ENCODE peak calls at places on chromosomes 11 and 22, in seven cellular contexts. I, M, N, C, R, V and D are unnamed samples.

GRCh38 chr11:46526489-46527215 is 67.2 kb downstream of the AMBRA1 start:
- DNase-seq in I (no peak), R (no peak), V (no peak), N (no peak), M (no peak), C (no peak), D (no peak)

GRCh38 chr11:124886476-124886875 is 11.2 kb downstream of the ROBO4 start:
- DNase-seq in M (no peak), C (no peak), N (no peak), I (no peak), R (no peak), V (no peak), D (no peak)

GRCh38 chr11:131428853-131429252 is 58.4 kb downstream of the NTM start:
- DNase-seq in M (no peak), I (no peak), C (no peak), R (no peak), N (no peak), V (no peak), D (no peak)

GRCh38 chr11:75492181-75492820 is 33.4 kb downstream of the GDPD5 start:
- DNase-seq in R (no peak), C (no peak), N (peak), I (no peak), M (no peak), V (peak), D (no peak)

GRCh38 chr11:128552783-128553661 is 34.3 kb downstream of the ETS1 start:
- DNase-seq in I (peak), V (peak), N (peak), C (no peak), R (no peak), M (peak), D (no peak)

GRCh38 chr11:114197799-114198500 is 98.2 kb upstream of the NNMT start:
- DNase-seq in V (no peak), C (no peak), R (peak), N (peak), M (peak), I (peak), D (peak)

GRCh38 chr22:46541536-46541935 is 4.1 kb upstream of the CELSR1 start:
- DNase-seq in R (no peak), V (no peak), N (no peak), M (no peak), C (no peak), I (no peak), D (no peak)

GRCh38 chr22:29251265-29251664 is 16.5 kb downstream of the RHBDD3 start:
- DNase-seq in N (no peak), R (no peak), I (no peak), M (no peak), C (no peak), V (no peak), D (no peak)

GRCh38 chr22:42820075-42820763 is 36.9 kb downstream of the ARFGAP3 start:
- DNase-seq in I (peak), V (no peak), M (peak), N (peak), C (peak), R (no peak), D (no peak)

GRCh38 chr11:79043726-79044125 is 397.1 kb downstream of the TENM4 start:
- DNase-seq in V (no peak), N (no peak), C (no peak), M (no peak), R (no peak), I (no peak), D (no peak)

GRCh38 chr11:2092464-2092910 is 46.7 kb downstream of the IGF2 start:
- DNase-seq in M (no peak), N (no peak), V (no peak), C (no peak), R (peak), I (no peak), D (no peak)

GRCh38 chr11:65551572-65552398 is 6.4 kb downstream of the LTBP3 start:
- DNase-seq in R (peak), C (no peak), M (no peak), I (peak), N (peak), V (no peak), D (no peak)

GRCh38 chr11:70531281-70532065 is 133.1 kb downstream of the CTTN start:
- DNase-seq in V (no peak), C (no peak), N (no peak), R (no peak), I (no peak), M (no peak), D (no peak)

GRCh38 chr11:69462106-69463045 is 19.1 kb upstream of the LINC01488 start:
- DNase-seq in R (peak), M (no peak), C (no peak), N (no peak), V (no peak), I (no peak), D (no peak)

GRCh38 chr11:71115770-71116434 is 136.5 kb downstream of the SHANK2 start:
- DNase-seq in C (no peak), M (no peak), V (no peak), I (no peak), R (no peak), N (no peak), D (no peak)

GRCh38 chr11:116605543-116605942 is 167.2 kb downstream of the BUD13 start:
- DNase-seq in R (peak), N (peak), I (peak), V (peak), M (peak), C (no peak), D (peak)

GRCh38 chr11:2343502-2343901 is 33.6 kb upstream of the CD81 start:
- DNase-seq in V (no peak), R (no peak), C (no peak), N (no peak), I (no peak), M (no peak), D (no peak)

GRCh38 chr11:29518389-29519174 is 498.2 kb downstream of the KCNA4 start:
- DNase-seq in N (peak), C (no peak), M (no peak), V (peak), I (no peak), R (no peak), D (no peak)

GRCh38 chr11:46112961-46113617 is 8.2 kb downstream of the PHF21A start:
- DNase-seq in C (no peak), V (peak), R (no peak), M (peak), I (peak), N (peak), D (peak)

GRCh38 chr22:27629908-27630733 is 171.4 kb downstream of the MN1 start:
- DNase-seq in V (no peak), R (no peak), C (no peak), I (no peak), N (no peak), M (no peak), D (no peak)

GRCh38 chr22:43226368-43226979 is 39.5 kb upstream of the TTLL12 start:
- DNase-seq in C (no peak), V (no peak), I (peak), N (no peak), R (no peak), M (peak), D (no peak)

GRCh38 chr11:707817-708420 is 1.9 kb downstream of the EPS8L2 start:
- DNase-seq in C (no peak), R (no peak), N (no peak), V (no peak), M (no peak), I (no peak), D (no peak)
- H3K4me3 ChIP-seq in C (no peak), R (no peak), N (no peak), V (no peak), M (no peak), I (no peak), D (no peak)

GRCh38 chr11:44822369-44822768 is 95.6 kb downstream of the TSPAN18 start:
- DNase-seq in V (no peak), R (no peak), M (no peak), C (no peak), I (no peak), N (no peak), D (no peak)

GRCh38 chr11:44826922-44827643 is 100.3 kb downstream of the TSPAN18 start:
- DNase-seq in M (no peak), V (no peak), N (no peak), R (no peak), C (no peak), I (no peak), D (no peak)

GRCh38 chr11:44823920-44824704 is 97.3 kb downstream of the TSPAN18 start:
- DNase-seq in N (no peak), V (no peak), M (no peak), C (no peak), I (no peak), R (no peak), D (no peak)

GRCh38 chr11:44825058-44825795 is 98.5 kb downstream of the TSPAN18 start:
- DNase-seq in R (no peak), C (no peak), I (no peak), V (no peak), N (no peak), M (no peak), D (no peak)

GRCh38 chr11:44823006-44823405 is 96.2 kb downstream of the TSPAN18 start:
- DNase-seq in R (no peak), C (no peak), N (peak), M (no peak), V (no peak), I (no peak), D (no peak)
- TF ChIP-seq CTCF in R (no peak), C (peak), N (peak), M (peak), V (no peak), I (peak), D (peak)

GRCh38 chr22:45503816-45504702 is 1.4 kb downstream of the FBLN1 start:
- DNase-seq in R (no peak), M (peak), N (peak), I (peak), C (no peak), V (peak), D (no peak)
- H3K4me3 ChIP-seq in R (peak), M (peak), N (peak), I (peak), C (peak), V (no peak), D (peak)

GRCh38 chr11:37142591-37142990 is 544.6 kb upstream of the RAG2 start:
- DNase-seq in C (no peak), V (no peak), N (no peak), M (no peak), I (no peak), R (no peak), D (no peak)
- TF ChIP-seq CTCF in C (no peak), V (no peak), N (no peak), M (no peak), I (no peak), R (no peak), D (no peak)

GRCh38 chr11:73137942-73138274 is 4.2 kb downstream of the FCHSD2 start:
- DNase-seq in C (no peak), I (no peak), V (no peak), N (no peak), M (no peak), R (no peak), D (no peak)

GRCh38 chr11:73141031-73141308 is 1.1 kb downstream of the FCHSD2 start:
- DNase-seq in M (no peak), N (no peak), V (no peak), I (no peak), R (no peak), C (no peak), D (no peak)

GRCh38 chr11:73141309-73142127 is 600 bp downstream of the FCHSD2 start:
- DNase-seq in C (no peak), M (peak), N (peak), I (peak), R (peak), V (peak), D (no peak)

GRCh38 chr11:73140213-73141030 is 1.7 kb downstream of the FCHSD2 start:
- DNase-seq in M (peak), N (peak), C (no peak), R (peak), V (no peak), I (peak), D (no peak)

GRCh38 chr11:73139476-73140198 is 2.5 kb downstream of the FCHSD2 start:
- DNase-seq in M (peak), N (peak), V (no peak), C (no peak), R (no peak), I (peak), D (no peak)
- H3K4me3 ChIP-seq in M (peak), N (peak), V (no peak), C (peak), R (peak), I (peak), D (no peak)

DNA sequence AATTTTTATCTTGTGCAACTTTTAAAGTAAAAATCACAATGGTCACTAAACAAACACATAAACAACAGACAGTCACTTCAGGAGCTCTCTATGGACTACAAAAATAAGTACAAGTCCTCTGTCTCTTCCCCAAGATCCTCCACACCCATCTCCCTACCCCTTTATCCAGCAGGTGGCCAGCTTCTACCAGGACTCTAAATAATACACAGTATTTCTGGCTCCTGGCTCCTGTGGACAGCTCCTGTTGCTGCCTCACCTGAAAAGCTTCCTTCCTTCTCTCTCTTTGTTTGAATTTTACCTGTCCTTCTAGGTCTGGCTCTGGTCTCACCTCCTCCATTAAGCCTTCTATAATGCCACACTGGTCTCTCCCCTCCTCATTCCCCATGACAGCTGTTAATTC is 86.1 kb downstream of the CLPB start:
- DNase-seq in N (no peak), R (no peak), C (no peak), M (no peak), I (no peak), V (no peak), D (no peak)
- TF ChIP-seq CTCF in N (no peak), R (no peak), C (no peak), M (peak), I (no peak), V (no peak), D (no peak)